ENCODE peak calls at places on chromosome 20, in four cellular contexts. P is tibial nerve, M is AG04449, R is cardiac muscle cell. T is an unnamed sample.

GRCh38 chr20:41170386-41171105 is 33.2 kb downstream of the PLCG1 start:
- DNase-seq in P (no peak), M (no peak), R (no peak), T (no peak)

GRCh38 chr20:18032977-18033892 is 24.5 kb downstream of the OVOL2 start:
- DNase-seq in P (no peak), M (no peak), R (no peak), T (no peak)

GRCh38 chr20:51639206-51639832 is 96.8 kb upstream of the NFATC2 start:
- DNase-seq in P (peak), M (no peak), R (peak), T (no peak)

GRCh38 chr20:20410678-20411077 is 42.8 kb downstream of the INSM1 start:
- DNase-seq in P (no peak), M (no peak), R (peak), T (no peak)

GRCh38 chr20:24111858-24112257 is 123.3 kb upstream of the GGTLC1 start:
- DNase-seq in P (no peak), M (no peak), R (no peak), T (no peak)

GRCh38 chr20:61218886-61219480 is 33.1 kb upstream of the CDH4 start:
- DNase-seq in P (no peak), M (peak), R (peak), T (no peak)

GRCh38 chr20:39822667-39823066 is 860.5 kb downstream of the DHX35 start:
- DNase-seq in P (no peak), M (no peak), R (peak), T (no peak)

GRCh38 chr20:62524486-62524885 is 48.7 kb upstream of the GATA5 start:
- DNase-seq in P (no peak), M (no peak), R (peak), T (no peak)

GRCh38 chr20:31663838-31664695 is 26.4 kb downstream of the COX4I2 start:
- DNase-seq in P (no peak), M (no peak), R (no peak), T (no peak)

GRCh38 chr20:10679269-10679668 is 5.5 kb upstream of the JAG1 start:
- DNase-seq in P (no peak), M (no peak), R (peak), T (no peak)

GRCh38 chr20:18780731-18781130 is 32.9 kb upstream of the SCP2D1 start:
- DNase-seq in P (no peak), M (no peak), R (no peak), T (no peak)

GRCh38 chr20:63850689-63851547 is 10.4 kb upstream of the ABHD16B start:
- DNase-seq in P (no peak), M (no peak), R (no peak), T (no peak)

GRCh38 chr20:57439432-57439831 is 48.2 kb downstream of the RBM38 start:
- DNase-seq in P (no peak), M (no peak), R (no peak), T (no peak)

GRCh38 chr20:3751664-3752385 is 15.7 kb downstream of the ADISSP start:
- DNase-seq in P (no peak), M (no peak), R (no peak), T (no peak)

GRCh38 chr20:40637176-40637575 is 51.9 kb downstream of the MAFB start:
- DNase-seq in P (peak), M (no peak), R (no peak), T (no peak)

GRCh38 chr20:64224344-64225165 is 31.0 kb upstream of the PCMTD2 start:
- DNase-seq in P (no peak), M (peak), R (peak), T (peak)

DNA sequence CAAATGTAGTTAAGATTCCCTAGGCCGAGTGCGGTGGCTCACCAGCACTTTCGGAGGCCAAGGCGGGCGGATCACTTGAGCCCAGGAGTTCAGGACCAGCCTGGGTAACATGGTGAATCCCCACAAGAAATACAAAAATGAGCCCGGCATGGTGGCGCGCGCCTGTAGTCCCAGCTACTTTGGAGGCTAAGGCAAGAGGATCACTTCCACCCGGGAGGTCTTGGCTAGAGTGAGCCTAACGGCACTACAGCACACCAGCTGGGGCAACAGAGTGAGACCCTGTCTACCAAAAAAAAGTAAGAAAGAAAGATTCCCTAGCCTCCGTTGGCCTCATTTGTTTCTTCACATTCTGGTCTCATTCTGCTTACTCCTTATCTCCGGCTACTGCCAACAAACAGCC is 1.2 kb downstream of the ESF1 start:
- DNase-seq in P (no peak), M (no peak), R (no peak), T (no peak)
- H3K4me3 ChIP-seq in P (peak), M (peak), R (peak), T (peak)

GRCh38 chr20:33490023-33490933 is at the start of gene CBFA2T2:
- DNase-seq in P (peak), M (no peak), R (peak), T (no peak)
- TF ChIP-seq CTCF in P (no peak), M (no peak), R (no peak), T (no peak)

GRCh38 chr20:37777556-37777955 is 83.7 kb downstream of the CTNNBL1 start:
- DNase-seq in P (no peak), M (no peak), R (peak), T (no peak)

GRCh38 chr20:37774143-37774542 is 80.3 kb downstream of the CTNNBL1 start:
- DNase-seq in P (no peak), M (no peak), R (no peak), T (no peak)

GRCh38 chr20:37775200-37775599 is 81.4 kb downstream of the CTNNBL1 start:
- DNase-seq in P (no peak), M (no peak), R (no peak), T (no peak)

GRCh38 chr20:37777012-37777411 is 83.2 kb downstream of the CTNNBL1 start:
- DNase-seq in P (no peak), M (no peak), R (no peak), T (no peak)

DNA sequence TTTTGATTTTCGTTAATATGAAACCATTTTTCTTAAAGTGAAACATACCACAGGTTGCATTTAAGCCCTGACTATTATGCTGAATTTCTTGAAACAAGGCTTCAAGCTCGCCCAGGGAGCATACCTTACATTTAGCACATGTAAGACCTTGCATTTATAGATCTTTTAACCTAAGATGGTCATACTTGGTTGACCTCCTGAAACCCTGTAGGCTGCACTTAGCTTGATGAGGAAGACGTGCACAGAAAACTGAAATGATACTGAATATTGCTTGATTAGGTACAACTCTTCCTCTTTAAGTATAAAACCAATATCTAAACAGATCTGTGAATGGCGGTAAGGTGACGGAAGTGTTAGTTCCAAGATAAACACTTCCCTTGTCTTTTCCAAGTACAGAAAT is 82.2 kb downstream of the CTNNBL1 start:
- DNase-seq in P (no peak), M (no peak), R (no peak), T (no peak)
- H3K4me3 ChIP-seq in P (no peak), M (no peak), R (no peak), T (no peak)

DNA sequence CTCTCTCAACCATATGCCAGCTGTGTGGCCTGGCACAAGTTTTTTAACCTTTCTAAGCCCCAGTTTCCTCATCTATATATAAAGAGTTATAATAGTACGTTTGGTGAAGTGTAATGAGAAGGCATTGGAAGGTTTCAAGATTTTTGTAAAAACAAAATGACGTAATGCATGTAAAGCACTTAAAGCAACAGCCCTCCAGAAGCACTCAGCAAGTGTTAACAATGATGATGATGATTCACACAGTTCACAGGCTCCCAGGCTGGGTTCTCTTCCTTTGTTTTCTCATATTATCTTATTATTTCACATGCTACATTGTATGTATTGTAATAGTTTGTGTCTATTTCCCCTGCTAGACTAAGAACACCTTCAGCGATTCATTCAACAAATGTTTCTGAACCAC is 6.2 kb downstream of the CEP250 start:
- DNase-seq in P (no peak), M (no peak), R (peak), T (no peak)
- TF ChIP-seq CTCF in P (no peak), M (no peak), R (no peak), T (no peak)

GRCh38 chr20:6768228-6769185 is 1.0 kb downstream of the BMP2 start:
- DNase-seq in P (peak), M (no peak), R (peak), T (no peak)

GRCh38 chr20:6766433-6766832 is 1.1 kb upstream of the BMP2 start:
- DNase-seq in P (no peak), M (no peak), R (no peak), T (no peak)

GRCh38 chr20:6767166-6767535 is 335 bp upstream of the BMP2 start:
- DNase-seq in P (no peak), M (no peak), R (no peak), T (no peak)

GRCh38 chr20:6767536-6768227 is at the start of gene BMP2:
- DNase-seq in P (peak), M (no peak), R (peak), T (no peak)

GRCh38 chr20:6769953-6770831 is 2.7 kb downstream of the BMP2 start:
- DNase-seq in P (peak), M (no peak), R (peak), T (no peak)
- H3K4me3 ChIP-seq in P (peak), M (no peak), R (peak), T (peak)

DNA sequence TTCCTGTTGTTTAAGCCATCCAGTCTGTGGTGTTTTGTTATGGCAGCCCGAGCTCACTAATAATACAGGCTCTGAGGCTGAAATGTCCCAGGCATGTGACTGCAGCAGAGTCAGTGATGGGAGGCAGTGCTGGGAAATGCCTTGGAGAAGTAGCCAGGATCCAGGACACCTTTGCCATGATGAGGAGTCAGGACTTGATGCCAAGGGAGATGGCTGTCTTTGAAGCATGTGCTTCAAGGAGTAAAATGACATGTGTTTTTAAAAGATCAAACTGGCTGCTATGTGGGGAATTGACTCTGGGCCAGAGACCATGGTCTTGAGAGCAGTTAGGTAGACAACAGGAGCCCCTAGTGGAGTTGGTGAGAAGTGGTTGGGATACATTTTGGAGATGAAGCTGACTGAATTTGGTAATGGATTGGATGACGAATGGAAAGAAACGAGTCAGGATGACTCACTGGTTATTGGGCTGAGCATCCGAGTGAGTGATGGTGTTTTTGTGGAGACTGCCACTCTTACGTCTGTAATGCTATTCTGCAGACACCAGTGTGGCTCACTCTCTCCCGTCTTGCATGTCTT is 322.2 kb downstream of the PLCB1 start:
- DNase-seq in P (no peak), M (peak), R (peak), T (no peak)
- TF ChIP-seq CTCF in P (no peak), M (peak), R (peak), T (peak)